ENCODE peak calls at places on chromosomes 5 and 9, in seven cellular contexts. J is ovary, M is body of pancreas, I is prostate gland, Y is adrenal gland, P is suprapubic skin, Z is esophagus muscularis mucosa. N is an unnamed sample.

GRCh38 chr5:179315356-179315890 is 29.8 kb downstream of the ADAMTS2 start:
- DNase-seq in Y (no peak), Z (no peak), M (no peak), I (no peak), J (no peak), P (peak; percentile 58), N (no peak)

GRCh38 chr9:36345103-36345846 is 54.8 kb downstream of the RNF38 start:
- DNase-seq in Y (no peak), M (no peak), I (no peak), J (no peak), P (no peak), Z (no peak), N (no peak)

GRCh38 chr9:4743131-4743875 is 2.3 kb upstream of the AK3 start:
- DNase-seq in Y (no peak), I (no peak), Z (no peak), P (no peak), J (no peak), M (no peak), N (no peak)

GRCh38 chr9:13142776-13143175 is 136.7 kb downstream of the MPDZ start:
- DNase-seq in Z (no peak), P (no peak), J (no peak), I (no peak), Y (no peak), M (no peak), N (no peak)

GRCh38 chr9:33180526-33181184 is 13.5 kb upstream of the B4GALT1 start:
- DNase-seq in P (no peak), Z (no peak), I (no peak), J (no peak), M (no peak), Y (no peak), N (no peak)

GRCh38 chr5:134736173-134736812 is 2.1 kb upstream of the CAMLG start:
- DNase-seq in P (no peak), I (no peak), J (no peak), Z (no peak), Y (no peak), M (no peak), N (no peak)

GRCh38 chr5:75460947-75461346 is 50.5 kb downstream of the CERT1 start:
- DNase-seq in M (no peak), I (no peak), Z (no peak), Y (no peak), P (no peak), J (no peak), N (no peak)

GRCh38 chr9:99828417-99829176 is 6.9 kb downstream of the NR4A3 start:
- DNase-seq in Z (peak; percentile 14), Y (no peak), M (peak; percentile 3), P (no peak), J (no peak), I (no peak), N (peak; percentile 10)

GRCh38 chr5:123530728-123531127 is 18.8 kb downstream of the CSNK1G3 start:
- DNase-seq in P (no peak), Y (no peak), M (no peak), Z (no peak), I (no peak), J (no peak), N (no peak)

GRCh38 chr5:41503860-41504259 is 6.5 kb downstream of the PLCXD3 start:
- DNase-seq in I (no peak), M (no peak), J (no peak), Y (no peak), Z (no peak), P (no peak), N (no peak)

GRCh38 chr5:91352831-91353695 is 30.1 kb downstream of the ARRDC3 start:
- DNase-seq in J (no peak), Y (no peak), M (no peak), I (no peak), Z (peak; percentile 45), P (no peak), N (no peak)

GRCh38 chr5:6525910-6526309 is 77.3 kb downstream of the UBE2QL1 start:
- DNase-seq in Y (peak; percentile 73), P (no peak), J (no peak), I (peak; percentile 32), Z (no peak), M (peak; percentile 60), N (peak; percentile 6)

GRCh38 chr5:141017943-141018342 is 33.2 kb upstream of the PCDHB1 start:
- DNase-seq in J (no peak), I (no peak), Y (no peak), M (no peak), Z (no peak), P (no peak), N (no peak)

GRCh38 chr9:127792417-127793031 is 6.7 kb downstream of the CDK9 start:
- DNase-seq in M (no peak), Y (no peak), I (no peak), P (no peak), J (peak; percentile 7), Z (no peak), N (no peak)
- TF ChIP-seq POLR2A in M (no peak), Y (no peak), I (no peak), P (no peak), J (no peak), Z (no peak), N (no peak)

DNA sequence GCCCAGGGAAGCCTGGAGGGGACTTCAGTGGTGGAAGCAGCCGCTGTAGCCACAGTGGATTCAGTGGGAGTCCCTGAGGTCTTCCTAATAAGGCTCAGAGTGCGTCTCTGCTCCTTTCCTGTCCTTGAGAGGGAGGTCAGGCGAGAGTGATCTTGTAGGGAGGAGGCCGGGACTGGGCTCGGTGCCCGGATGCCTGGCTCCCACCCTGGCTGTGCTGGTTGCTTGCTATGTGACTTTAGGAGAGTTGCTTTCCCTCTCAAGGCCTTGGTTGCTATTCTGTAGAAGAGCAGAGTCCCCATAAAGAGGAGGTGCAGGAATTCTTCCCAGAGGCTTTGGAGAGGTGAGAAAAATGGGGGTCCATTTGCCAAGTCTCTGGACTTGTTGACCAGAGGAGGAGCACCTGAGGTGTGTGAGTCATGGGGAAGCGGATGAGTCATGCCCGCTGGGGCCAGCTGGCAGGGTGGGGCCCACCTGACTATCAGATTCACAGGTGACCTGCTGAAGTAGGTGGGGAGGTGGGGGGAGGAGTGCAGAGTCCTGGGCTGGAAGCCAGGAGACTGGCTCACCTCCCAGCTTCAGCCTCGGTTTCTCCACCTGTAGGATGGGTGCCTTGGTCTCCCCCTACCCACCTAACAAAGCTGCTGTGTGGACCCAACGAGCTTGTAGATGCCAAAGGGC is 13.8 kb downstream of the GSN start:
- DNase-seq in Y (peak; percentile 95), Z (no peak), M (peak; percentile 90), P (peak; percentile 87), J (peak; percentile 90), I (peak; percentile 88), N (peak; percentile 43)
- TF ChIP-seq POLR2A in Y (no peak), Z (no peak), M (no peak), P (no peak), J (no peak), I (no peak), N (no peak)

GRCh38 chr5:172901788-172902496 is 57.3 kb upstream of the RPL26L1 start:
- DNase-seq in Y (no peak), Z (no peak), J (peak; percentile 54), I (no peak), P (no peak), M (no peak), N (no peak)

GRCh38 chr5:172902497-172903472 is 56.4 kb upstream of the RPL26L1 start:
- DNase-seq in I (peak; percentile 49), P (no peak), Y (peak; percentile 97), J (peak; percentile 94), Z (peak; percentile 97), M (peak; percentile 86), N (peak; percentile 72)

GRCh38 chr5:172898513-172899369 is 60.5 kb upstream of the RPL26L1 start:
- DNase-seq in M (no peak), J (no peak), Z (no peak), P (no peak), Y (no peak), I (no peak), N (no peak)

GRCh38 chr5:172899436-172899835 is 59.8 kb upstream of the RPL26L1 start:
- DNase-seq in Z (no peak), Y (no peak), M (no peak), I (no peak), J (no peak), P (no peak), N (no peak)

GRCh38 chr5:172901012-172901780 is 58.0 kb upstream of the RPL26L1 start:
- DNase-seq in I (no peak), J (peak; percentile 89), Z (no peak), Y (peak; percentile 91), M (peak; percentile 96), P (no peak), N (peak; percentile 28)
- TF ChIP-seq POLR2A in I (no peak), J (no peak), Z (no peak), Y (no peak), M (no peak), P (no peak), N (no peak)

GRCh38 chr9:73896061-73896460 is 601.1 kb upstream of the RORB start:
- DNase-seq in I (no peak), M (no peak), P (no peak), Y (no peak), Z (no peak), J (no peak), N (no peak)
- TF ChIP-seq POLR2A in I (no peak), M (no peak), P (no peak), Y (no peak), Z (no peak), J (no peak), N (no peak)

DNA sequence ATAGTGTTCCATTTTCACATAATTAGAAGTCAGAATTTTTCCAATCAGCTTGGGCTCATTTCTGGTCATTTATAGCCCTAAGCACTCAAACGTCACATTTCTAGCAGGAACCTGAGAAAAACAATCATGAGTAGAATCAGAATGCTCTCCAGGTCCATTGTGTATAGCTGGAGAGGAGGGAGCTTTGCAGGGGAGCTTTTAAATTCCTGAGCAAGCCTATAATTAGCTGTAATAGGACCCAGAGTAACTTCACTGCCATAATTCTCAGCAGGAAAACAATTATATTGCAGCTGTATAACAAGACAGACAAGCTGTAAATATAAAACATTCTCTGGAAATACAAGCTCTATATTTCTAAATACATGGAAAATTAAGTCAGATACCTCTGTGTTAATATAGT is 637.6 kb upstream of the SGCD start:
- DNase-seq in P (no peak), M (no peak), J (no peak), I (no peak), Y (no peak), Z (no peak), N (no peak)
- TF ChIP-seq POLR2A in P (no peak), M (no peak), J (no peak), I (no peak), Y (no peak), Z (no peak), N (no peak)

GRCh38 chr9:14313951-14314423 is at the start of gene NFIB:
- DNase-seq in P (no peak), J (peak; percentile 75), Y (peak; percentile 80), Z (no peak), M (peak; percentile 68), I (peak; percentile 49), N (peak; percentile 39)
- TF ChIP-seq POLR2A in P (no peak), J (no peak), Y (no peak), Z (no peak), M (no peak), I (no peak), N (no peak)

DNA sequence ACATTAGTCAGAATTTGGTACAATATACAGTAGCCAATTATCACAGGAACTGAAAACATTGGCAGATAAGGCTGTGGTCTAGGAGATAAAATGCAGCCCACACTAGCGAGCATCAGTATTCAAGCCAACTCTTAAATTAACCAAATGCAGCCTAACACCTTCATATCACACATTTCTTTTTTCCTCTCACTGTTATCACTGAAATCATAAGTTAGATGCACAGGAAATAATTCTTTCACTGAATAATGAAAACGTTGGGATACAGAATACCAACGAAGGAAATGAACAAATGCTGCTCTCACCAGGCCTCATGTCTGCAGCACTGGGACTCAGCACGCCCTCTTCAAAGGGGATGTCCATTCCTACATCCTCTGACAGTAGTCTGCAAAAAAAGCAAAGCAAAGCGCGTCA is 109.1 kb upstream of the PCA3 start:
- DNase-seq in P (no peak), I (no peak), Z (no peak), J (no peak), Y (no peak), M (no peak), N (peak; percentile 34)
- TF ChIP-seq POLR2A in P (no peak), I (no peak), Z (no peak), J (no peak), Y (no peak), M (no peak), N (no peak)

N was measured in erythroblast.